ENCODE peak calls at places on chromosomes 3 and 15, in seven cellular contexts. H is esophagus squamous epithelium, W is choroid plexus epithelial cell, L is lung, C is cardiac fibroblast, V is tibial artery, O is endothelial cell of umbilical vein. M is an unnamed sample.

GRCh38 chr3:27696906-27697305 is 25.2 kb downstream of the EOMES start:
- DNase-seq in H (no peak), V (no peak), C (no peak), W (peak), O (peak), L (no peak), M (peak)

GRCh38 chr15:47731230-47731629 is 13.9 kb downstream of the SEMA6D start:
- DNase-seq in C (no peak), O (no peak), V (no peak), L (no peak), H (no peak), W (no peak), M (no peak)

GRCh38 chr15:99424978-99425665 is 140.7 kb upstream of the MEF2A start:
- DNase-seq in O (peak), V (peak), C (peak), H (no peak), L (no peak), W (peak), M (peak)

GRCh38 chr15:99032935-99033334 is 25.3 kb upstream of the PGPEP1L start:
- DNase-seq in V (no peak), C (no peak), W (no peak), O (no peak), H (no peak), L (no peak), M (no peak)

GRCh38 chr3:82355228-82355627 is 593.8 kb upstream of the GBE1 start:
- DNase-seq in O (no peak), C (no peak), W (no peak), V (no peak), H (no peak), L (no peak), M (no peak)

GRCh38 chr15:26892678-26893077 is 25.8 kb downstream of the GABRA5 start:
- DNase-seq in V (no peak), H (no peak), O (no peak), C (no peak), L (no peak), W (no peak), M (no peak)

GRCh38 chr3:32630266-32630665 is 54.7 kb upstream of the CNOT10 start:
- DNase-seq in H (no peak), W (peak), O (no peak), C (peak), L (no peak), V (no peak), M (peak)

GRCh38 chr3:177438596-177439220 is 241.4 kb upstream of the TBL1XR1 start:
- DNase-seq in H (no peak), O (no peak), W (no peak), V (no peak), L (no peak), C (no peak), M (no peak)

DNA sequence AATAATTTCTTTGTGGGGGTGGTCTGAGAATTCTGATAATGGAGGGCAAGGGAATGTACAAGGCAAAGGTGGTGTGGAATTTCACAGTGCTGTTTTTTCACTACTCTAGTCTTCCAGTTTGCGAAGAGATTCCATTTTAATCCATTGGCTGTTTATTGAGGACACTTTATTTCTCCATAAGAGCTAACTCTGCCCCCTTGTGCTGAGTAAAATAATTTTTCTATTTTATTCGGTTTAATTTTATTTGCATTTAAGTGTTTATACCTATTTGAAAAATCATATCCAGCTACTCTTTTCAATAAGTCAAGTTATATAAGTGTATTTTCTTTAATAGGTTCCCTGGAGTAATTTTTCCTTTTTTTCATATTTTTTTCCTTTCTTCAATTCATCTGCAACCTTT is 840.1 kb downstream of the TUSC7 start:
- DNase-seq in H (no peak), L (no peak), V (no peak), W (peak), O (no peak), C (no peak), M (peak)
- TF ChIP-seq CTCF in H (no peak), L (no peak), V (no peak), W (peak), O (no peak), C (no peak), M (peak)

DNA sequence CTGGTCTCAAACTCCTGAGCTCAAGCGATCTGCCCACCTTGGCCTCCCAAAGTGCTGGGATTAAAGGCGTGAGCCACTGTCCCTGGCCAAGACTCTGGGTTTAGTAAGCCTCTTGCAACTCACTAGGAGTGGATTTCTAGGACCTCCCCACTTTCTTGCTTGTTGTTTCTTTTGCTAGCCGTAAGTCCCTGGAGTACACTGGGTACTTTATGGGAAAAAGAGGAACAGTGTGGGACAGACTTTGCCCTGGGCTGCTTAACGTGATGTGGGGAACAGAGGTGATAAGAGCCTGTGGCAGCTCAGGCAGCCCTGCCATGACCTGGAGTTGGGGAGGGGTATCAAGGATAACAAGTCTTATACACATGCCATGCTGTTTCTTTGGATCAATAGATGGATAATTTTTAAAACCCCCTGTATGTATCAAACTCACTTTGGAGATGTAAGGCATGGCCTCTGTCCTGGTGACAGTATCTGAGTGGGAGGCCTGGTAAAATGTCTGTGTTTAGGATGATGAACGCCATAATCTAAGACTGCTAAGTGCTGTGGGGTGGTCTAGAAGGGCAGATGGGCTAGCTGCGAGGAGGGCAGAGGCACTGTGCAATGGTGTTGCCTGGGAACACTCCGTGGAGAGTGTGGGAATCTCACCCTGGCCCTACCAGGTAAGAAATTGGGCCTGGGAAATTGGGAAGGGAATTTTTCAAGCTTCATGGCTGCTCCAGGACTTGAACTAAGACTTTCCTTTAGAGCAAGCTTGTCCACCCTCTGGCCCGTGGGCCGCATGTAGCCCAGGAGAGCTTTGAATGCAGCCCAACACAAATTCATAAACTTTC is 54.8 kb downstream of the SMAD3 start:
- DNase-seq in H (no peak), L (no peak), W (no peak), C (no peak), V (no peak), O (peak), M (no peak)
- H3K4me3 ChIP-seq in H (peak), L (no peak), W (no peak), C (no peak), V (peak), O (no peak), M (no peak)

DNA sequence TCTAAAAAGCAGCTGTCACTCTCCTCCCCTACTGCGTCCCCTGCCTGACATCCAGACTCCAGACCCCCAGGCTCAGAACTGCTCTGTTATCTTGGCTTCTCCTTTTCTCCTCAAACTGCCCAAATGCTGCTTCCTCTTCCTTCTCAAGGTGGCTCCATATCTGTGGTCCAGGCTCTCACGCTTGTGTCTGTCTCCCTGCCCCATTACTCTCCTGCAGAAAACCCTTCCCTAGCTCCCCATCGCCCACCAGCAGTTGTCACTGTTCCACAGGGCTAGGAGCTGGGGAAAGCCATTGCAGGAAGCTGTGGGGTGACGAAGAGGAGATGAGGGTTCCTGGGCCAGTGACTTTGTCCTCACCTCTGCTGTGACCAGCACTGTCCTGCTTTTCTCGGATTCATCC is 30.7 kb upstream of the CGNL1 start:
- DNase-seq in V (no peak), O (peak), W (peak), C (peak), L (no peak), H (no peak), M (no peak)
- TF ChIP-seq CTCF in V (no peak), O (peak), W (peak), C (peak), L (no peak), H (no peak), M (no peak)

DNA sequence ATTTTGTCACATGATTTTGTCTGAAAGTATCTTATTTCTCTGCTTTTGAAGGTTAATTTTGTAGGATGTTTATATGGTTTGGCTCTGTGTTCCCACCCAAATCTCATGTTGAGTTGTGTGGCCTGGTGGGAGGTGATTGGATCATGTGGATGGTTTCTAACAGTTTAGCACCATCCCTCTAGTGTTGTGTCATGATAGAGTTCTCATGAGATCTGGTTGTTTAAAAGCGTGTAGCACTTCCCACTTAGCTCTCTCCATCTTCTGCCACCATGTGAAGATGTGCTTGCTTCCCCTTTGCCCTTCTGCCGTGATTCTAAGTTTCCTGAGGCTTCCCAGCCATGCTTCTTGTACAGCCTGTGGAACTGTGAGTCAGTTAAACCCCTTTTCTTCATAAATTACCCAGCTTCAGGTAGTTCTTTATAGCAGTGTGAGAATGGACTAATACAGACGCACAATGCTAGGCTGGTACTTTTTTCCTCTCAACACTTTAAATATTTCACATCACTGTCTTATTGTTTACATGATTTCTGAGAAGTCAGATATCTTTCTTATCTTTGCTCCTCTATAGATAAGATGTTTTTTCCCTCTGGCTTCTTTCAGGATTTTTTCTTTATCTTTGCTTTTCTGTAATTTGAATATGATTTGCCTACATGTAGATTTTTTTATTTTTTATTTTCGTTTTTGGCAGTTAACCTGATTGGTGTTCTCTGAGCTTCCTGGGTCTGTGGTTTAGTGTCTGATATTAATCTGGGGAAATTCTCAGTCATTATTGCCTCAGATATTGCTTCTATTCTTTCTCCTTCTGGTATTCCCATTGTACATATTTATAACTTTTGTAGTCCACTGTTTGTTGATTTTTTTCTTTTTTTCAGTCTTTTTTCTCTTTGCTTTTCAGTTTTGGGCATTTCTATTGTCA is 22.2 kb downstream of the BTD start:
- DNase-seq in V (no peak), H (no peak), O (no peak), C (peak), W (no peak), L (no peak), M (no peak)
- H3K4me3 ChIP-seq in V (no peak), H (no peak), O (no peak), C (no peak), W (no peak), L (no peak), M (no peak)

GRCh38 chr3:9301091-9301490 is 51.6 kb upstream of the SRGAP3 start:
- DNase-seq in V (no peak), W (no peak), L (no peak), O (no peak), H (no peak), C (no peak), M (peak)
- TF ChIP-seq CTCF in V (no peak), W (no peak), L (no peak), O (no peak), H (no peak), C (no peak), M (no peak)

DNA sequence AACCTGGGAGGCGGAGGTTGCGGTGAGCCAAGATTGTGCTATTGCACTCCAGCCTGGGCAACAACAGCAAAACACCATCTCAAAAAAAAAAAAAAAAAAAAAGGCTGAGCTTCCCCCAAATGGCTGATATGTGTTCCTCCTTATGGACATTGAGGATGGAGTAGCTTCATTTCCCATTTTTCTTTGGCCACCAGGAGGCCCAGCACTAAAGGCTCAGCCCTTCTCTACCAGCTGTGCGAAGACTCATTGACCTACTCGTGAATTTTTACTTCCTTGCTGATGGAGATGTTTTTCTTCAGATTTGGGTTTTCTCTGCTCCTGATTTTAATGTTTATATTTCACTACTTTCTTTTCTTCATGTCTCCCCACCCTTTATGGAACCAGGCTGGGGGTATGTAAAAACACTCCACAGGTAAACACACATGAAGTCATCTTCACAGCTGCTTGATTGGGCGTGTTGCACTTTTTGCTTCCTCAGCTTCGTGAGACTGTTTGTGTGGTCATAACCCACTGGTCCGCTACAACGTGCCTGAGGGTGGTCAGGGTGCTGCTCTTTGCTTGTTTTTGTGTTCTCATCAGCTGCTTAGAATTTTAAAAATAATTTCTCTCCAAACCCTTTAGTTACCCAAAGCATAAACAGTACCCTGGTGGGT is 13.5 kb downstream of the SEMA4B start:
- DNase-seq in O (no peak), H (no peak), L (no peak), V (no peak), C (peak), W (peak), M (no peak)
- H3K4me3 ChIP-seq in O (no peak), H (no peak), L (no peak), V (no peak), C (no peak), W (no peak), M (no peak)

M was measured in fibroblast of mammary gland.